ENCODE peak calls at places on chromosomes 2 and 18, in five cellular contexts. I is kidney, D is RWPE1, S is neural crest cell, N is HCT116. C is an unnamed sample.

GRCh38 chr2:10240911-10241610 is 61.6 kb upstream of the HPCAL1 start:
- DNase-seq in N (no peak), I (no peak), D (no peak), S (no peak), C (peak; percentile 2)

GRCh38 chr2:128312411-128312810 is 6.3 kb downstream of the HS6ST1 start:
- DNase-seq in I (no peak), N (no peak), S (no peak), D (no peak), C (no peak)

GRCh38 chr2:72562451-72563153 is 263.2 kb downstream of the EXOC6B start:
- DNase-seq in I (no peak), D (no peak), N (no peak), S (no peak), C (no peak)

GRCh38 chr2:197828464-197829135 is 24.2 kb downstream of the PLCL1 start:
- DNase-seq in N (no peak), S (no peak), I (no peak), D (no peak), C (no peak)

GRCh38 chr18:55415258-55415871 is 172.6 kb downstream of the TCF4 start:
- DNase-seq in I (peak; percentile 90), S (peak; percentile 75), D (peak; percentile 24), N (peak; percentile 37), C (peak; percentile 85)

GRCh38 chr2:207054521-207054920 is 111.2 kb downstream of the KLF7 start:
- DNase-seq in I (no peak), N (no peak), S (no peak), D (no peak), C (no peak)

GRCh38 chr2:110768591-110768990 is 36.2 kb downstream of the ACOXL start:
- DNase-seq in S (no peak), N (no peak), D (no peak), I (no peak), C (no peak)

GRCh38 chr2:164642268-164642667 is 21.0 kb upstream of the GRB14 start:
- DNase-seq in I (no peak), D (no peak), N (no peak), S (no peak), C (no peak)

GRCh38 chr2:225742487-225742886 is 343.0 kb downstream of the NYAP2 start:
- DNase-seq in N (no peak), D (no peak), S (no peak), I (no peak), C (no peak)

GRCh38 chr2:233871432-233871831 is 3.2 kb upstream of the MSL3B start:
- DNase-seq in I (no peak), N (no peak), S (no peak), D (no peak), C (no peak)

GRCh38 chr2:233867993-233868532 is at the start of gene MSL3B:
- DNase-seq in S (peak; percentile 28), N (peak; percentile 46), I (peak; percentile 59), D (peak; percentile 72), C (peak; percentile 49)

GRCh38 chr2:233862261-233862768 is 5.9 kb downstream of the MSL3B start:
- DNase-seq in S (no peak), N (no peak), D (no peak), I (no peak), C (no peak)

GRCh38 chr2:233866479-233866878 is 1.7 kb downstream of the MSL3B start:
- DNase-seq in I (peak; percentile 68), S (no peak), N (no peak), D (no peak), C (no peak)

GRCh38 chr2:233865838-233866237 is 2.3 kb downstream of the MSL3B start:
- DNase-seq in N (no peak), S (no peak), I (no peak), D (no peak), C (no peak)
- TF ChIP-seq CTCF in N (peak; percentile 37), S (peak; percentile 46), I (no peak), D (no peak), C (peak; percentile 20)

GRCh38 chr2:205232086-205232485 is 450.2 kb upstream of the NRP2 start:
- DNase-seq in N (no peak), D (no peak), S (no peak), I (no peak), C (no peak)

GRCh38 chr2:205235434-205235833 is 446.9 kb upstream of the NRP2 start:
- DNase-seq in I (no peak), D (peak; percentile 55), N (peak; percentile 2), S (no peak), C (no peak)

DNA sequence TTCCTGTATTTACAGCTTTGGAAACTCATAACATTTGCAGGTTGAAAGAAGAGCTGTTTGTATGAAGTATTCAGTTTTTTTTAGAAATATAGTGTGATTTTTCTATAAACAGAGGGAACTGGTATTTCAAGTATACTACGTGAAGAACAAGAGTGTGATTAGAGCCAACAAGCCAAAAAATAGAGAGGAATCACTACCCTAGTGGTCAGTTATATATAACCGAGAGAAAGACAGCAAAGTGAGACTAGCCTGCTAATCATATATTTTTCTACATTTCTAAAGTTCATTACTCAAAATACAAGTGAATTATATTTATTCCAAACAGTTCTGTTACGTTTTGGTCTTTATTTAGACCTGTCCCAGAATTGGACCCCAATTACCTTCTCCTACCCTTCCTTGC is 444.8 kb upstream of the NRP2 start:
- DNase-seq in I (no peak), N (no peak), S (no peak), D (no peak), C (no peak)
- TF ChIP-seq CTCF in I (no peak), N (peak; percentile 6), S (peak; percentile 55), D (no peak), C (peak; percentile 13)

GRCh38 chr2:149039213-149039724 is 770 bp downstream of the LYPD6B start:
- DNase-seq in I (no peak), D (no peak), N (no peak), S (no peak), C (no peak)

GRCh38 chr2:149036507-149037293 is 1.8 kb upstream of the LYPD6B start:
- DNase-seq in D (no peak), I (no peak), N (no peak), S (no peak), C (no peak)

GRCh38 chr2:149040451-149040850 is 2.0 kb downstream of the LYPD6B start:
- DNase-seq in S (peak; percentile 41), D (no peak), I (no peak), N (peak; percentile 42), C (peak; percentile 40)

GRCh38 chr2:149037851-149038250 is 648 bp upstream of the LYPD6B start:
- DNase-seq in N (peak; percentile 27), D (peak; percentile 46), I (no peak), S (no peak), C (no peak)

GRCh38 chr2:149038442-149039212 is at the start of gene LYPD6B:
- DNase-seq in S (peak; percentile 14), I (peak; percentile 81), N (no peak), D (peak; percentile 64), C (peak; percentile 74)
- TF ChIP-seq CTCF in S (peak; percentile 28), I (peak; percentile 12), N (no peak), D (peak; percentile 21), C (no peak)

GRCh38 chr2:145530653-145531052 is 1010.7 kb upstream of the ZEB2 start:
- DNase-seq in D (no peak), N (no peak), I (no peak), S (no peak), C (no peak)
- TF ChIP-seq CTCF in D (no peak), N (peak; percentile 13), I (no peak), S (no peak), C (no peak)

C was measured in nephron progenitor cell.